ENCODE peak calls at places on chromosomes 12 and 14, in four cellular contexts. U, T, L and K are unnamed samples.

GRCh38 chr14:68109132-68109531 is 289.6 kb downstream of the RAD51B start:
- DNase-seq in U (no peak), T (no peak), L (peak), K (peak)

GRCh38 chr12:69570545-69571399 is 14.5 kb upstream of the CCT2 start:
- DNase-seq in U (peak), T (no peak), L (peak), K (peak)

GRCh38 chr12:106341086-106341879 is 16.3 kb upstream of the POLR3B start:
- DNase-seq in U (no peak), T (no peak), L (peak), K (peak)

GRCh38 chr12:115319641-115320040 is 635.7 kb upstream of the TBX3 start:
- DNase-seq in U (no peak), T (no peak), L (no peak), K (no peak)

GRCh38 chr12:109731806-109732205 is 18.2 kb downstream of the FAM222A start:
- DNase-seq in U (no peak), T (no peak), L (no peak), K (no peak)

GRCh38 chr12:79275631-79276030 is 411.1 kb downstream of the SYT1 start:
- DNase-seq in U (no peak), T (no peak), L (peak), K (no peak)

GRCh38 chr14:83974647-83975163 is 1555.2 kb upstream of the FLRT2 start:
- DNase-seq in U (no peak), T (no peak), L (no peak), K (no peak)

GRCh38 chr14:33918256-33918655 is 32.6 kb downstream of the EGLN3 start:
- DNase-seq in U (no peak), T (peak), L (no peak), K (no peak)

GRCh38 chr14:94646481-94646880 is 34.3 kb downstream of the SERPINA3 start:
- DNase-seq in U (no peak), T (no peak), L (peak), K (peak)

GRCh38 chr12:124517260-124518050 is 50.0 kb downstream of the NCOR2 start:
- DNase-seq in U (peak), T (no peak), L (peak), K (peak)

GRCh38 chr12:122306407-122306806 is 40.1 kb upstream of the VPS33A start:
- DNase-seq in U (no peak), T (peak), L (no peak), K (no peak)

GRCh38 chr12:16245199-16245598 is 32.3 kb downstream of the SLC15A5 start:
- DNase-seq in U (no peak), T (no peak), L (no peak), K (no peak)

DNA sequence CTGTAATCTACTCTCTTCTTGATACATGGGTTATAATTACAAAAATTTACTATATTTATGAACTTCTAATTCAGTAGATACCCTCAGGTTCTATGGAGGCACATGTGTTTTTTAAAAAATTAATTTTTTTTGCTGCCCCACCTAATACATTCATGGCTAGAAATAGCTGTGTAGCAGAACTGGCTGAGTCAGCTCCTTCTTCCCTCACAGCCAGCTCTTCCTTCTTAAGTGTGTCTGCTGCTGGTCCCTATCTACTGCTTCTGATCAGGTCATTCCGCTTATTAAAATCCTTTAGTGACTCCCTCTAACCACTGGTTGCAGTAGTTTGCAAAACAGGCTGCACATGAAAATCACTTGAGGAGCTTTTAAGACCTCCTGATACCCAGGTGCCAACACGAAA is 400.1 kb downstream of the APAF1 start:
- DNase-seq in U (no peak), T (no peak), L (no peak), K (no peak)
- H3K4me3 ChIP-seq in U (no peak), T (no peak), L (no peak), K (no peak)

DNA sequence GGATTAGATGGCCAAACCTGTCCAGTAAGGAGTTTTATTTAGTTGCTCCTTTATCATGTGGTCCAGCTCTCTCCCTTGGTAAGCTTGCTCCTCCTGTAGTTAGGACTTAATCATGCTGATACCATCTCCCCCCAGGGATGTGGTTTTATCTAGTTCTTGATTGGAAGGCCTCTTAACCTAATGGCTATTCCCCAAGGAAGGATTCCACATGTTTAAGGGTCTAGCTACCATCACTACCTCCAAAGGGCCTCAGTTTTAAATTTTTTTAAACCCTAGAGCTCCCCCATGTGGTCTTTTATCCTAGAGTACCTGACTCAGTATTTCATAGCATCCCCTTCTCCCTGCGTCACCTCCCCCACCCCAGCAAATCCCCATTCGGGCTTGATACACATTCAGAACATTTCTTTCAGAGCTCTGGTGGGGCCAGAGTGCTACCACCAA is 22.5 kb downstream of the MAP3K12 start:
- DNase-seq in U (no peak), T (no peak), L (no peak), K (no peak)
- TF ChIP-seq CTCF in U (no peak), T (peak), L (peak), K (peak)

GRCh38 chr12:95335948-95336347 is 118.3 kb downstream of the VEZT start:
- DNase-seq in U (no peak), T (no peak), L (peak), K (no peak)

GRCh38 chr12:95339086-95339788 is 121.6 kb downstream of the VEZT start:
- DNase-seq in U (no peak), T (no peak), L (no peak), K (peak)

GRCh38 chr12:95337176-95337575 is 119.6 kb downstream of the VEZT start:
- DNase-seq in U (no peak), T (no peak), L (peak), K (peak)

GRCh38 chr12:95342008-95342407 is 124.4 kb downstream of the VEZT start:
- DNase-seq in U (no peak), T (no peak), L (no peak), K (no peak)

GRCh38 chr12:95336387-95337067 is 118.9 kb downstream of the VEZT start:
- DNase-seq in U (peak), T (no peak), L (peak), K (peak)
- H3K4me3 ChIP-seq in U (peak), T (no peak), L (peak), K (peak)

GRCh38 chr12:57488397-57489156 is 709 bp downstream of the MARS1 start:
- DNase-seq in U (no peak), T (no peak), L (peak), K (no peak)

GRCh38 chr12:57487055-57487596 is 742 bp upstream of the MARS1 start:
- DNase-seq in U (no peak), T (no peak), L (no peak), K (no peak)

GRCh38 chr12:57489157-57489641 is 1.3 kb downstream of the MARS1 start:
- DNase-seq in U (no peak), T (no peak), L (peak), K (peak)

GRCh38 chr12:57485695-57486094 is 2.2 kb upstream of the MARS1 start:
- DNase-seq in U (no peak), T (no peak), L (no peak), K (no peak)

GRCh38 chr12:57487597-57488396 is at the start of gene MARS1:
- DNase-seq in U (peak), T (peak), L (peak), K (peak)
- TF ChIP-seq CTCF in U (peak), T (no peak), L (no peak), K (no peak)

DNA sequence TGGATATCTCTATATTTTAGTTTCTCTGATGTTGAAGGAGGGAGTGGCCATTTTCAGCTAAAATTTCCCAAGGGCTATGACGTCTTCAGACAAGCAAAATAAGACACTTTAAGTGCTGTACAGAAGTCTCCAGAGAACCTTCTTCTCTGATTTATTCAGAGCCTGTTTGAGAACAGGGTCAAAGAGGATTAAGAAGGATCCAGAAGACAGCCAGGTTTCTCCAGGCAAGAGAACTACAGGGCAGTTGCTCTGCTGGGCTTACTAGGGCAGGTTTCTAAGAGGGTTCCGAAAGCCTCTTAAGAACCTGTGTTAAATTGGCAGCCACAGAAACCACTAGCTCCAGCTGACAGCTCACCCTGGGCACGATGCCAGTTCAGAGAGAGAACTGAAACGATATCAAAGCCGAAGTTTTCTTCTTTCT is 1.2 kb downstream of the MGP start:
- DNase-seq in U (peak), T (peak), L (peak), K (peak)
- H3K4me3 ChIP-seq in U (peak), T (no peak), L (no peak), K (no peak)

DNA sequence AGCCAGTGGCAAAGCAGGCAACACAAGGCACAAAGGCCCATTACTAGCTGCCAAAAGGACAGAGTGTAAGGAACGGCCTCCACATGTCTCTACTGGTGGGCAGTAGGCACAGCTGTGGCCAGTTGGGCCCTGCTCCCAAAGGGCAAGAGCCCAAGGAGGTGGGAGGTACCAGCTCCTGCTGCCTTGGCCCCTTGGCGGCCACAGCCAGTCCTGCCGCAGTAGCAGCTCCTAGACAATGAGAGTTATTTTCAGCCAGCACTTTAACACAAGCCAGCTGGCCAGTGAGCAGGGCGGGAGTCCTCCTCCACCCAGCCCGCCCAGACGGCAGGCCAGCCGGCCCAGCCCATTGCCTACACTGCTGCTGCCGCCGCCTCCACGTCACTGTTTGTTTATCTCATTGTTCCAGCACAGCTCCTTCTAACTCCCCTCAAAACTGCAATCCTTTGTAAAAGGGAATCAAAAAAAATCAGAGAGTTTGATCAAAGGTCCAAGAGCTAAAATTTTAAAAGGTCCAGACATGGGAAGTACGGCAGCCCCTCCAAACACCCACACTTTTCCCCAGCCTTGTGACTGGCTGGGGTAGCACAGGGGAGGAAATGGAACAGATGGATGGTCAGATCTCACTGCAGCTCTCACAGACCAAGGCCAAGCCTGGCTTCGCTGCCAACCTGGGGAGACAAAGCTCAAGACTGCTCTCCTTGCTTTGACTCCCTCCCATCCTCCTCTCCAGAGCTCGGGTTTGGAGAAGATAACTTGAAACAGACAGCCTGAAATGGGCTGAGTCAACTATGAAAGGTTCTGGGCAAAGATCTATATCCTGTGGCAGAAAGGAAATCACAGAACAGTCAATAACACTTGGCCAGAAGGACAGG is 33.5 kb downstream of the FMNL3 start:
- DNase-seq in U (peak), T (no peak), L (peak), K (peak)
- TF ChIP-seq CTCF in U (peak), T (no peak), L (peak), K (peak)

GRCh38 chr12:121188227-121188626 is 21.7 kb upstream of the P2RX4 start:
- DNase-seq in U (no peak), T (no peak), L (no peak), K (no peak)

GRCh38 chr12:121189061-121189886 is 20.7 kb upstream of the P2RX4 start:
- DNase-seq in U (no peak), T (no peak), L (no peak), K (no peak)

GRCh38 chr12:121184984-121185894 is 24.7 kb upstream of the P2RX4 start:
- DNase-seq in U (no peak), T (no peak), L (no peak), K (no peak)

GRCh38 chr12:121186826-121187225 is 23.1 kb upstream of the P2RX4 start:
- DNase-seq in U (no peak), T (no peak), L (no peak), K (no peak)

DNA sequence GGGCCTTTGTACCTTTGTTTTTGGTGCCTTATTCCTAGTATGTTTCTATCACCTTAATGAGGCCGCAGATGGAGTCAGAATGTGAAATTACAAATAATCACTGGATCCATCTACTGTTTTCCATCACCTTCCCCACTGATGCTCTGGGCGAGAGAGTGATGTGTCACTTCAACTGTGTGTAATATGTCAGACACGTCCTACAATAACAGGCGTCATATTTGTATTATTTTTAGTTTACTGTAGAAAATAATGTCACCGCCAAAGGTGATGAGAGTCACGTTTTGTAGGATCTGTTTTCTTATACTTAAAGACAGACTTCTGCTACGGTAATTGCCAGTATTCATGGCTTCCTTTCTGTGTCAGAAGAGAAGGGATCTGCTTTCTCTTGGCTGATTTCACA is 22.4 kb upstream of the P2RX4 start:
- DNase-seq in U (no peak), T (no peak), L (no peak), K (no peak)
- H3K4me3 ChIP-seq in U (no peak), T (no peak), L (no peak), K (no peak)

DNA sequence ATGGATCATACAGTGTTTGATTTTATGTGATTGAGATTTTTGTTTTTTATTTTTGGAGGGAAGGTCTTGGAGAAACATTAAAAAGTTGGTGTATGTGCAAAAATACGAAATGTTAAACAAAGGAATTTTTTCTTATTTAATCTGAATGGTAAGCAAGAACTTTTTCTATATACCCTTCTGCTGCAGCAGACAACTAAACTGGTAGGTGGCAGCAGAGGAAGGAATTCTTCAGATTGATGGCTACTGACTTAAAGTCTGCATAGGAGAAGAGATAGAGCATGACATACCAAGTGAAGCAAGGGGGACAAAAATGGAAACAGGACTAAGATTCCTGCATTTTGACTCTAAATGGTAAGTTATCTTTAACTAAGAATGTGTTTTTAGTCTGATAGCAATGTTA is 42.0 kb upstream of the A2ML1 start:
- DNase-seq in U (no peak), T (no peak), L (peak), K (peak)
- TF ChIP-seq CTCF in U (peak), T (no peak), L (peak), K (peak)